ENCODE peak calls at places on chromosomes 5 and 9, in six cellular contexts. L is CD4-positive, CD25-positive, alpha-beta regulatory T cell; B is breast epithelium; V is upper lobe of right lung; E is mesendoderm; K is IMR-90. C is an unnamed sample. For H3K36me3, the result is how much of the 10 kb centered on the place peaks cover.

GRCh38 chr9:113657765-113658564 is 194.4 kb downstream of the RGS3 start:
- DNase-seq in L (peak), B (peak), V (peak), E (peak), K (peak), C (peak)

GRCh38 chr9:135937521-135938489 is 23.4 kb downstream of the UBAC1 start:
- DNase-seq in L (no peak), B (no peak), V (no peak), E (no peak), K (no peak), C (no peak)

GRCh38 chr9:130333041-130334040 is 67.8 kb downstream of the HMCN2 start:
- DNase-seq in L (no peak), B (no peak), V (peak), E (no peak), K (peak), C (no peak)

GRCh38 chr5:110105692-110106091 is 416.0 kb downstream of the MAN2A1 start:
- DNase-seq in L (no peak), B (no peak), V (no peak), E (no peak), K (no peak), C (no peak)

GRCh38 chr5:72387985-72388384 is 67.8 kb downstream of the PTCD2 start:
- DNase-seq in L (no peak), B (no peak), V (no peak), E (peak), K (peak), C (peak)

GRCh38 chr9:114718801-114719221 is 36.8 kb upstream of the TEX48 start:
- DNase-seq in L (peak), B (no peak), V (no peak), E (no peak), K (no peak), C (no peak)

GRCh38 chr5:94884294-94884693 is 265.8 kb downstream of the SLF1 start:
- DNase-seq in L (no peak), B (no peak), V (no peak), E (peak), K (no peak), C (peak)

GRCh38 chr5:61023131-61023530 is 78.1 kb downstream of the NDUFAF2 start:
- DNase-seq in L (no peak), B (no peak), V (no peak), E (no peak), K (peak), C (no peak)

GRCh38 chr5:5134107-5134506 is 6.0 kb upstream of the ADAMTS16 start:
- DNase-seq in L (no peak), B (no peak), V (no peak), E (no peak), K (no peak), C (no peak)

GRCh38 chr9:75108571-75108970 is 20.3 kb downstream of the OSTF1 start:
- DNase-seq in L (peak), B (no peak), V (no peak), E (no peak), K (peak), C (peak)

GRCh38 chr5:107719207-107719606 is 48.5 kb upstream of the EFNA5 start:
- DNase-seq in L (no peak), B (no peak), V (no peak), E (no peak), K (no peak), C (no peak)

GRCh38 chr5:93189707-93190120 is 391.3 kb downstream of the NR2F1-AS1 start:
- DNase-seq in L (no peak), B (no peak), V (no peak), E (no peak), K (peak), C (peak)

GRCh38 chr5:31901807-31902530 is 263.0 kb downstream of the PDZD2 start:
- DNase-seq in L (no peak), B (no peak), V (no peak), E (no peak), K (no peak), C (peak)

GRCh38 chr5:76252437-76252836 is 150.6 kb upstream of the IQGAP2 start:
- DNase-seq in L (no peak), B (no peak), V (no peak), E (no peak), K (no peak), C (no peak)

GRCh38 chr9:31541626-31542025 is 842.8 kb upstream of the ACO1 start:
- DNase-seq in L (no peak), B (no peak), V (no peak), E (no peak), K (no peak), C (no peak)

GRCh38 chr9:131657031-131657377 is 82.9 kb downstream of the RAPGEF1 start:
- DNase-seq in L (no peak), B (no peak), V (no peak), E (no peak), K (no peak), C (no peak)

GRCh38 chr5:73336366-73336765 is 112.2 kb downstream of the FOXD1 start:
- DNase-seq in L (no peak), B (no peak), V (no peak), E (no peak), K (peak), C (no peak)

GRCh38 chr5:151286246-151286645 is 17.3 kb downstream of the SLC36A3 start:
- DNase-seq in L (no peak), B (no peak), V (no peak), E (no peak), K (no peak), C (no peak)

GRCh38 chr5:38463634-38464521 is 92.6 kb downstream of the LIFR start:
- DNase-seq in L (no peak), B (no peak), V (no peak), E (no peak), K (peak), C (peak)

GRCh38 chr5:124905756-124906155 is 159.3 kb upstream of the ZNF608 start:
- DNase-seq in L (no peak), B (no peak), V (no peak), E (no peak), K (no peak), C (no peak)

GRCh38 chr5:160312139-160312959 is at the start of gene CCNJL:
- DNase-seq in L (no peak), B (peak), V (peak), E (peak), K (peak), C (no peak)

GRCh38 chr5:21419383-21419782 is 1431.4 kb upstream of the CDH18 start:
- DNase-seq in L (no peak), B (no peak), V (no peak), E (no peak), K (no peak), C (no peak)

GRCh38 chr5:122586351-122586750 is 188.5 kb upstream of the SNX2 start:
- DNase-seq in L (no peak), B (no peak), V (no peak), E (no peak), K (peak), C (peak)

GRCh38 chr9:114830546-114830945 is 24.7 kb upstream of the TNFSF15 start:
- DNase-seq in L (no peak), B (no peak), V (no peak), E (no peak), K (no peak), C (no peak)

GRCh38 chr5:35884125-35884788 is 27.6 kb downstream of the IL7R start:
- DNase-seq in L (no peak), B (no peak), V (no peak), E (peak), K (peak), C (peak)

GRCh38 chr5:78537821-78538220 is 110.8 kb downstream of the LHFPL2 start:
- DNase-seq in L (no peak), B (no peak), V (no peak), E (peak), K (peak), C (peak)

GRCh38 chr9:98789765-98790600 is 6.4 kb downstream of the ANKS6 start:
- DNase-seq in L (no peak), B (no peak), V (no peak), E (no peak), K (no peak), C (no peak)

GRCh38 chr5:80790698-80791097 is 135.9 kb upstream of the DHFR start:
- DNase-seq in L (no peak), B (no peak), V (no peak), E (no peak), K (no peak), C (no peak)

GRCh38 chr5:59342181-59342580 is 551.3 kb downstream of the PDE4D start:
- DNase-seq in L (no peak), B (no peak), V (no peak), E (no peak), K (no peak), C (peak)

GRCh38 chr5:169094586-169095409 is 206.1 kb downstream of the SLIT3 start:
- DNase-seq in L (no peak), B (no peak), V (no peak), E (no peak), K (peak), C (peak)

GRCh38 chr5:66960373-66961137 is 236.0 kb downstream of the CD180 start:
- DNase-seq in L (no peak), B (no peak), V (no peak), E (peak), K (peak), C (peak)

GRCh38 chr9:113581865-113582697 is 118.6 kb downstream of the RGS3 start:
- DNase-seq in L (peak), B (peak), V (peak), E (no peak), K (peak), C (peak)

GRCh38 chr5:117533792-117534191 is 959.2 kb upstream of the SEMA6A start:
- DNase-seq in L (no peak), B (no peak), V (no peak), E (no peak), K (no peak), C (no peak)

GRCh38 chr5:5291357-5291756 is 131.1 kb upstream of the ICE1 start:
- DNase-seq in L (no peak), B (no peak), V (no peak), E (peak), K (no peak), C (peak)

GRCh38 chr9:97322105-97322504 is 14.6 kb downstream of the CCDC180 start:
- DNase-seq in L (no peak), B (no peak), V (no peak), E (no peak), K (no peak), C (no peak)
- H3K36me3 ChIP-seq in L (under half), B (under half), V (under half), E (under half), K (under half), C (under half)

GRCh38 chr5:175709276-175709781 is 51.5 kb downstream of the HRH2 start:
- DNase-seq in L (no peak), B (no peak), V (peak), E (no peak), K (no peak), C (no peak)

GRCh38 chr5:175711472-175712312 is 53.8 kb downstream of the HRH2 start:
- DNase-seq in L (no peak), B (no peak), V (peak), E (no peak), K (no peak), C (no peak)

GRCh38 chr5:175711031-175711430 is 53.2 kb downstream of the HRH2 start:
- DNase-seq in L (no peak), B (no peak), V (peak), E (no peak), K (no peak), C (no peak)

GRCh38 chr5:175712313-175712680 is 54.4 kb downstream of the HRH2 start:
- DNase-seq in L (no peak), B (no peak), V (peak), E (no peak), K (no peak), C (no peak)

DNA sequence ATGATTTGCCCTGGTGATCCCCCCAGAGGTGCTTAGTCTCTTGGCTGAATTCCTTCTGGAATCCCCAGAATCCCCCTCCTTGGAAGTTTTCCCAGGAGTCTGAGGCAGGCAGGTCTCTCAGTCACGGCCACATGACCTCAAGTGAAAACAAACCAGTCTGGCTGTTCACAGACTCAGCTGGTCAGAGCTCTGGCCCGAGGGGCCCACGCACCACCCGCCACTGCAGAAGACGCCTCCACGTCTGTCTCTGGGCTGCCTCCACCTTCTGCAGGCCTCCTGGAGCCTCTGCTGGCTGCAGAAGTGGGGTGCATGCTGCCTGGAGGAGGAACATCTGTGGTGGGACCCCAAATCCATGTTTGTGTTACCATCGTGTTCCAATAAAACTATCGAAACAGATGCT is 52.5 kb downstream of the HRH2 start:
- DNase-seq in L (no peak), B (no peak), V (peak), E (no peak), K (no peak), C (no peak)
- H3K36me3 ChIP-seq in L (under half), B (under half), V (under half), E (under half), K (under half), C (under half)

GRCh38 chr9:1202512-1203285 is 152.5 kb downstream of the DMRT2 start:
- DNase-seq in L (no peak), B (no peak), V (no peak), E (no peak), K (no peak), C (no peak)
- H3K36me3 ChIP-seq in L (under half), B (under half), V (under half), E (under half), K (under half), C (under half)

GRCh38 chr5:135087950-135088349 is 53.9 kb upstream of the PITX1 start:
- DNase-seq in L (no peak), B (no peak), V (no peak), E (no peak), K (no peak), C (no peak)
- H3K36me3 ChIP-seq in L (under half), B (under half), V (under half), E (under half), K (under half), C (under half)

DNA sequence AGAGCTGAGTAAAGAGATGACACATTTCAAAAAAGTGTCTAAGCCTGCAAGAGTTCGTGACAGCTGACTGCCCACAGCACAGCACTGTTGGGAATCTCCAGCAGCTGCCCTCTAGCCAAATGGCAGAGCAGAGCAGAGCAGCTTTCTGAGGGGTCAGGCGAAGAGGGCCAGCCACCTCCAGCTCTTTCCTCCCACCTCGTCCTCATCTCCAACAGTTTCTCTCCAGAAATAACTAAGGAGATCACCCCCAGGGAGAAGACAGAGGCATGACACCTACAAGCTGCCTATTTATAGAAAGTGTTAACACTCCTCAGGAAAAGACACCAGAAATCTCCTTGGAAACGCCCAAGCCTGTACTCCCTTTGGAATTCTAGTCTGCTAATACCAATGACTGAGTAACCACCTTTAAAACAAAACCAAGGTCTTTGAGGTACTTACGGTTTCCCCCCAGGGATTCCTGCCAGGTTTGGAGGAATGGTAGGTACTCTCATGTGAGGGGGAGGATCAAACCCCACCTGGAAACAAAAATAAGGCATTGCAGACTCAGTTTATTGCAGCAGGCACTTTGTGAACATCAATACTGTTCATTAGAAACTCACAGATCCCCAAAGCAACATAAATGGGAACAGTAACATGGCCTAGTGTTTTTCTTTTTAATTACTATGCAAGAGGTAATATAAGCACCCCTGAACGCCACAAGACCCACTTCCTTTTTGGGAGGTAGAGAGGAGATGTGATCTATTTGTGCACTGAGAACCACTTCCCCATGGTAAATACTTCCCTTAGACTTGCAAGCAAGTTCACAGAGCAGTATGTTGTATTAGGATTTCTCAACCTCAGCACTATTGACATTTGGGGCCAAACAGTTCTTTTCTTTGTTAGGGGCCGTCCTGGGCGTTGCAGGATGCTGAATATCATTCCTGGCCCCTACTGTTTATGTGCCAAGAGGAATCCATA is 79.3 kb downstream of the TLE1 start:
- DNase-seq in L (no peak), B (no peak), V (no peak), E (peak), K (peak), C (peak)
- H3K36me3 ChIP-seq in L (under half), B (under half), V (under half), E (under half), K (under half), C (under half)

DNA sequence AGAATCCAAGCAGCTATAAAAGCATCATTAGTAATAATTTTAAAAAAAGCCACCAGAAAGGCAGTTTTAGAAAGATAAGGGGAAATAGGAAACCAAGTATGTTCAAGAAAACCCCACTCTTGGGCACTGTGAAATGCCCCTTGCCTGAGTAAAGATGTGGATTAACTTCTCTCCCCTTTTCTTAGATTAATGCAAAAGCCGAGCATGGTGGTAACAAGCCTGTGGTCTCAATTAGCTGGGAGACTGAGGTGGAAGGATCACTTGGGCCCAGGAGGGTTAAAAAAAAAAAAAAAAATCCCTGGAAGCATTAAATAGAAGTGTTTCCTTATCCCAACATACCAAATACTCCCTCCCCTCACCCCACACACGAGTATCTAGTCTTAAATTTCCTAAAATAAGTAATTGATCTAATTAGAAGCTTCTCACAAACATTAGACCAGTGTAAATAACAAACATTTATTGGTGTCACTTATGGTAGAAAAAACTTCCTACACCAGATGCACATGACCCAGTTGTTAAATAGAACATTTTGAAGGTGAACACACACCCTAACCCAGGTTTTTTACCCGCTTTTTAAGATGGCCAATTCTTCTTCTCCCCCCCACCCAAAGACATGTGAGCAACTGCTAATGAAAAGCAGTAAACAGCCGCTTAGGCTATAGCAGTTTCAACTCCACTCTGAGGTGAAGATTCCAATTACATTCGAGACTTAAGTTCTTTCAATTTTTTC is 5.2 kb downstream of the HSPA5 start:
- DNase-seq in L (no peak), B (no peak), V (no peak), E (no peak), K (no peak), C (no peak)
- H3K36me3 ChIP-seq in L (half or more), B (under half), V (half or more), E (under half), K (under half), C (half or more)

GRCh38 chr5:170941788-170942187 is 80.0 kb downstream of the RANBP17 start:
- DNase-seq in L (no peak), B (no peak), V (no peak), E (no peak), K (no peak), C (no peak)

GRCh38 chr5:170937072-170937471 is 75.3 kb downstream of the RANBP17 start:
- DNase-seq in L (no peak), B (no peak), V (no peak), E (no peak), K (no peak), C (no peak)

GRCh38 chr5:170937914-170938313 is 76.1 kb downstream of the RANBP17 start:
- DNase-seq in L (no peak), B (no peak), V (no peak), E (no peak), K (no peak), C (no peak)

GRCh38 chr5:170939178-170939577 is 77.4 kb downstream of the RANBP17 start:
- DNase-seq in L (no peak), B (no peak), V (no peak), E (no peak), K (no peak), C (no peak)
- H3K36me3 ChIP-seq in L (under half), B (under half), V (under half), E (under half), K (under half), C (under half)

DNA sequence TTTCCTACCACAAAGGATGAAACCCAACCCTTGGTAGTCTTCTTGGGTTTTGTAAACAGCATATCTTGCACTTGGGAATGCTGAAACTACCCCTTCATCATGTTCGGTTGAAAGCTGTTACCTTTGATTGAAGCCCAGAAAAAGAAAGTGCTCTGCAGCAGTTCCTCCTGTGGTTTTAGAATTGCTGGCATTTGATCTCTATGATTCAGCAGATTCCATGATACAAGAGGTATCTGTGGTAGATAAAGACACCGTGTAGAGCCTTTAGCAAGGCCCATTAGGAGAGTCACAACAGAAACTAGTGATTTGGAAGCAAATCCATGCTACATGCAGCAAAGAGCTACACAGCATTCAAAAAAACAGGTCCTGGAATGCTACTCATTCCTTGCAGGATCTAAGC is 557.0 kb downstream of the TLE1 start:
- DNase-seq in L (no peak), B (no peak), V (no peak), E (no peak), K (peak), C (peak)
- H3K36me3 ChIP-seq in L (under half), B (under half), V (under half), E (under half), K (under half), C (under half)

DNA sequence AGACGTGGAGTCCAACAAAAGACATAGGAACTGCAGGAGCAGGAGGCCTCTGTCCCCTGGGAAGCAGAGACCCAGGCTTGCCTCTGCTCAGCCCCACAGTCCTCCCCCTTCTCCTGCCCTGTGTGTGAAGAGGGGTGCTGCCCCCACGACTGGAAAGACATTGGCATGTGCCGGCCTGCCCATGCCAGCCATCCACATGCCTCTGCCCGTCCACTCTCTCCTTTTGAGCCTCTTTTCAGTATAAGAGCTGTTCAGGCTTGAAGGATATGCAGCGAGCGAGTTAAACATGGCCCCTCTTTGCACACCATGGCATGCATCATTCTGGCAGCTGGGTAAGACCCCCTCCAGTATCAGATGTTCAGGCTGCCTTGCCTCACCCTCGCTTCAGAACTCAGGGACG is 159.7 kb upstream of the OTULINL start:
- DNase-seq in L (no peak), B (no peak), V (no peak), E (no peak), K (no peak), C (no peak)
- H3K36me3 ChIP-seq in L (under half), B (under half), V (half or more), E (under half), K (half or more), C (half or more)

C was measured in brain microvascular endothelial cell.